ENCODE peak calls at places on chromosomes 7 and 10, in six cellular contexts. D is mesendoderm, G is H9, A is IMR-90, L is mesenchymal stem cell, E is H1. V is an unnamed sample.

GRCh38 chr7:11567571-11567970 is 264.4 kb downstream of the THSD7A start:
- DNase-seq in E (no peak), A (no peak), G (no peak), L (no peak), D (no peak), V (no peak)

GRCh38 chr7:136617176-136617575 is 251.3 kb upstream of the CHRM2 start:
- DNase-seq in D (no peak), E (no peak), L (no peak), G (no peak), A (peak; percentile 23), V (no peak)

GRCh38 chr10:49655099-49655498 is 24.4 kb upstream of the C10orf53 start:
- DNase-seq in L (no peak), D (no peak), A (no peak), E (peak; percentile 35), G (no peak), V (no peak)

GRCh38 chr7:144670251-144670650 is 165.6 kb downstream of the TPK1 start:
- DNase-seq in L (no peak), E (no peak), D (peak; percentile 6), G (no peak), A (no peak), V (no peak)

GRCh38 chr10:118712930-118713634 is 41.7 kb downstream of the CACUL1 start:
- DNase-seq in A (no peak), D (peak; percentile 41), G (peak; percentile 60), L (no peak), E (peak; percentile 69), V (no peak)

GRCh38 chr10:5518143-5518542 is 6.6 kb upstream of the CALML3 start:
- DNase-seq in D (no peak), G (no peak), E (no peak), L (no peak), A (no peak), V (no peak)

GRCh38 chr10:11515596-11516418 is 95.6 kb downstream of the USP6NL start:
- DNase-seq in G (no peak), L (peak; percentile 72), A (peak; percentile 70), D (peak; percentile 70), E (no peak), V (no peak)

GRCh38 chr10:8039323-8039922 is 15.1 kb upstream of the GATA3 start:
- DNase-seq in A (no peak), E (no peak), G (no peak), L (no peak), D (peak; percentile 48), V (peak; percentile 41)

GRCh38 chr7:71285614-71286013 is 153.7 kb downstream of the GALNT17 start:
- DNase-seq in D (no peak), L (no peak), A (no peak), E (no peak), G (no peak), V (no peak)

GRCh38 chr10:79910836-79911235 is 38.1 kb downstream of the SFTPD start:
- DNase-seq in L (no peak), A (no peak), D (no peak), E (no peak), G (no peak), V (no peak)

GRCh38 chr10:88477343-88478085 is 105.6 kb downstream of the RNLS start:
- DNase-seq in D (no peak), G (no peak), L (no peak), E (no peak), A (no peak), V (no peak)

GRCh38 chr10:61791216-61791615 is 110.3 kb upstream of the ARID5B start:
- DNase-seq in G (no peak), D (no peak), L (peak; percentile 47), A (peak; percentile 80), E (no peak), V (no peak)

GRCh38 chr10:43221419-43222293 is 45.2 kb downstream of the RASGEF1A start:
- DNase-seq in A (no peak), E (peak; percentile 76), G (peak; percentile 84), D (peak; percentile 68), L (no peak), V (no peak)

GRCh38 chr10:43585046-43585445 is 10.6 kb upstream of the ZNF239 start:
- DNase-seq in G (no peak), L (no peak), D (no peak), E (no peak), A (peak; percentile 64), V (no peak)

GRCh38 chr7:115135111-115135510 is 213.2 kb downstream of the MDFIC start:
- DNase-seq in G (no peak), A (no peak), E (no peak), L (no peak), D (no peak), V (no peak)

GRCh38 chr10:59905735-59906416 is 480 bp downstream of the CCDC6 start:
- DNase-seq in L (peak; percentile 14), D (no peak), E (no peak), A (no peak), G (no peak), V (no peak)

GRCh38 chr10:28769147-28769604 is 91.9 kb downstream of the BAMBI start:
- DNase-seq in L (no peak), G (no peak), E (no peak), D (no peak), A (no peak), V (no peak)

GRCh38 chr10:571643-572042 is 117.8 kb downstream of the DIP2C start:
- DNase-seq in D (no peak), G (no peak), E (no peak), L (no peak), A (peak; percentile 45), V (no peak)

GRCh38 chr10:58857251-58857650 is 319.2 kb upstream of the PHYHIPL start:
- DNase-seq in E (no peak), A (no peak), G (no peak), D (no peak), L (peak; percentile 12), V (no peak)
- H2AK5ac ChIP-seq in E (no peak overlapping the region), A (peak overlapping the region; percentile 79), G (no peak overlapping the region), D (no peak overlapping the region), L (peak overlapping the region; percentile 98), V (peak overlapping the region; percentile 42)

GRCh38 chr7:5780801-5781496 is 514 bp downstream of the RNF216 start:
- DNase-seq in G (peak; percentile 37), E (peak; percentile 65), L (peak; percentile 62), D (peak; percentile 29), A (no peak), V (peak; percentile 5)
- H2AK5ac ChIP-seq in G (no peak overlapping the region), E (no peak overlapping the region), L (no peak overlapping the region), D (no peak overlapping the region), A (peak overlapping the region; percentile 62), V (peak overlapping the region; percentile 70)

GRCh38 chr7:91692800-91693199 is 187.7 kb downstream of the MTERF1 start:
- DNase-seq in D (no peak), L (no peak), G (no peak), E (no peak), A (no peak), V (no peak)
- H2AK5ac ChIP-seq in D (no peak overlapping the region), L (no peak overlapping the region), G (no peak overlapping the region), E (no peak overlapping the region), A (no peak overlapping the region), V (no peak overlapping the region)

GRCh38 chr7:1459930-1460756 is 873 bp upstream of the MICALL2 start:
- DNase-seq in E (no peak), D (no peak), G (peak; percentile 51), L (peak; percentile 63), A (no peak), V (no peak)
- H2AK5ac ChIP-seq in E (no peak overlapping the region), D (no peak overlapping the region), G (no peak overlapping the region), L (peak overlapping the region; percentile 55), A (peak overlapping the region; percentile 86), V (peak overlapping the region; percentile 49)

GRCh38 chr7:127651556-127652332 is at the start of gene SND1:
- DNase-seq in E (peak; percentile 96), D (peak; percentile 100), A (peak; percentile 99), G (peak; percentile 100), L (peak; percentile 99), V (peak; percentile 98)
- H2AK5ac ChIP-seq in E (peak within 1 kb of the TSS; percentile 43), D (peak within 1 kb of the TSS; percentile 35), A (peak within 1 kb of the TSS; percentile 98), G (no peak within 1 kb of the TSS), L (peak within 1 kb of the TSS; percentile 93), V (peak within 1 kb of the TSS; percentile 77)

GRCh38 chr7:98285132-98286092 is 3.9 kb downstream of the BRI3 start:
- DNase-seq in D (no peak), E (no peak), A (no peak), L (no peak), G (no peak), V (no peak)
- H2AK5ac ChIP-seq in D (no peak overlapping the region), E (peak overlapping the region; percentile 15), A (peak overlapping the region; percentile 46), L (peak overlapping the region; percentile 72), G (no peak overlapping the region), V (no peak overlapping the region)

GRCh38 chr10:21334891-21335696 is 190.4 kb downstream of the SKIDA1 start:
- DNase-seq in G (no peak), L (peak; percentile 93), D (peak; percentile 84), E (no peak), A (peak; percentile 90), V (no peak)

GRCh38 chr10:21336476-21337170 is 188.9 kb downstream of the SKIDA1 start:
- DNase-seq in L (peak; percentile 96), D (peak; percentile 98), E (peak; percentile 62), A (peak; percentile 97), G (peak; percentile 74), V (peak; percentile 37)

GRCh38 chr10:21337171-21337792 is 188.2 kb downstream of the SKIDA1 start:
- DNase-seq in G (no peak), A (no peak), E (no peak), L (no peak), D (peak; percentile 57), V (no peak)

GRCh38 chr10:21343087-21343486 is 182.4 kb downstream of the SKIDA1 start:
- DNase-seq in A (no peak), G (no peak), E (no peak), L (no peak), D (no peak), V (no peak)

DNA sequence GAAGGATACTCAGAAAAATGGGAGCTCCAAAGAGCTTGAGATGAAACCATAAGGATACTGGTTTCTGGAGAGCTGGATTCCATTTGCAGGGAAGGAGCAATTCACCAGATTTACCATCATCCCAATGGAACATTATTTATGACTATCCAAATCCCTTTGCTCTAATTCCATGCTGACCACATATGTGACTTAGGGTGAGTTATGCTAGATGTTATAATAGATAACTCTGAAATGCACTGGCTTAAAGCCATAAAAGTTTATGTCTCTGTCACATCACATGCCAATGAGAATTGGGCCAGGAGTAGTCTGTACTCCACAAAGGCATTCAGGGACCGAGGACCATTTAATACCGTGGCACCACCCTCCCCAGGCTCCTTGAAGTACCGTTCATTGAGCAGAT is 185.1 kb downstream of the SKIDA1 start:
- DNase-seq in L (no peak), G (no peak), A (no peak), D (no peak), E (no peak), V (no peak)
- H2AK5ac ChIP-seq in L (no peak overlapping the region), G (no peak overlapping the region), A (peak overlapping the region; percentile 27), D (no peak overlapping the region), E (no peak overlapping the region), V (no peak overlapping the region)

GRCh38 chr10:83492004-83492403 is 647.3 kb upstream of the GHITM start:
- DNase-seq in E (no peak), A (no peak), D (no peak), L (no peak), G (no peak), V (no peak)

GRCh38 chr10:83489161-83489560 is 650.1 kb upstream of the GHITM start:
- DNase-seq in A (no peak), G (no peak), D (no peak), E (no peak), L (no peak), V (no peak)
- H2AK5ac ChIP-seq in A (no peak overlapping the region), G (no peak overlapping the region), D (no peak overlapping the region), E (no peak overlapping the region), L (no peak overlapping the region), V (no peak overlapping the region)

GRCh38 chr7:157445246-157445955 is 108.6 kb downstream of the DNAJB6 start:
- DNase-seq in A (no peak), D (no peak), L (no peak), E (peak; percentile 37), G (no peak), V (no peak)
- H2AK5ac ChIP-seq in A (no peak overlapping the region), D (no peak overlapping the region), L (no peak overlapping the region), E (no peak overlapping the region), G (no peak overlapping the region), V (peak overlapping the region; percentile 70)

V was measured in neuronal stem cell.